ENCODE peak calls at places on chromosome 20, in four cellular contexts. I is K562, R is IMR-90, Y is GM12878. Z is an unnamed sample.

GRCh38 chr20:36784900-36785299 is 11.3 kb upstream of the DSN1 start:
- DNase-seq in I (no peak), R (peak; percentile 39), Y (no peak), Z (no peak)

GRCh38 chr20:5524886-5525285 is 208.1 kb upstream of the PROKR2 start:
- DNase-seq in I (no peak), R (no peak), Y (no peak), Z (no peak)

GRCh38 chr20:50218987-50219435 is 28.4 kb downstream of the CEBPB start:
- DNase-seq in I (no peak), R (no peak), Y (no peak), Z (no peak)

GRCh38 chr20:49750611-49751396 is 37.1 kb upstream of the B4GALT5 start:
- DNase-seq in I (no peak), R (no peak), Y (peak; percentile 86), Z (no peak)

GRCh38 chr20:3753098-3753497 is 14.5 kb downstream of the ADISSP start:
- DNase-seq in I (peak; percentile 50), R (peak; percentile 73), Y (no peak), Z (peak; percentile 66)

GRCh38 chr20:56587307-56588108 is 41.6 kb upstream of the TFAP2C start:
- DNase-seq in I (no peak), R (no peak), Y (no peak), Z (no peak)

GRCh38 chr20:12203981-12204380 is 286.3 kb downstream of the BTBD3 start:
- DNase-seq in I (no peak), R (no peak), Y (no peak), Z (no peak)

GRCh38 chr20:25286917-25287316 is 39.0 kb downstream of the PYGB start:
- DNase-seq in I (no peak), R (no peak), Y (no peak), Z (no peak)

GRCh38 chr20:24111858-24112257 is 123.3 kb upstream of the GGTLC1 start:
- DNase-seq in I (no peak), R (no peak), Y (no peak), Z (no peak)

GRCh38 chr20:39312107-39312506 is 350.0 kb downstream of the DHX35 start:
- DNase-seq in I (no peak), R (no peak), Y (no peak), Z (no peak)

GRCh38 chr20:46122071-46122470 is 4.0 kb downstream of the CD40 start:
- DNase-seq in I (no peak), R (peak; percentile 59), Y (no peak), Z (peak; percentile 83)

GRCh38 chr20:57849868-57850215 is 140.0 kb upstream of the PMEPA1 start:
- DNase-seq in I (no peak), R (no peak), Y (no peak), Z (no peak)

GRCh38 chr20:47784599-47785320 is 521 bp downstream of the SULF2 start:
- DNase-seq in I (no peak), R (peak; percentile 4), Y (no peak), Z (peak; percentile 47)

GRCh38 chr20:18916886-18917785 is 103.6 kb downstream of the SCP2D1 start:
- DNase-seq in I (no peak), R (no peak), Y (no peak), Z (no peak)

GRCh38 chr20:35710884-35711587 is 11.8 kb downstream of the ROMO1 start:
- DNase-seq in I (no peak), R (no peak), Y (no peak), Z (no peak)

GRCh38 chr20:25600632-25601031 is 15.3 kb upstream of the NINL start:
- DNase-seq in I (no peak), R (no peak), Y (no peak), Z (no peak)

GRCh38 chr20:25052255-25053206 is 5.4 kb downstream of the ACSS1 start:
- DNase-seq in I (no peak), R (no peak), Y (no peak), Z (no peak)

GRCh38 chr20:667351-668034 is 8.1 kb downstream of the SCRT2 start:
- DNase-seq in I (peak; percentile 47), R (peak; percentile 34), Y (no peak), Z (peak; percentile 46)

GRCh38 chr20:58553841-58554240 is 38.6 kb upstream of the APCDD1L start:
- DNase-seq in I (no peak), R (peak; percentile 70), Y (no peak), Z (no peak)

DNA sequence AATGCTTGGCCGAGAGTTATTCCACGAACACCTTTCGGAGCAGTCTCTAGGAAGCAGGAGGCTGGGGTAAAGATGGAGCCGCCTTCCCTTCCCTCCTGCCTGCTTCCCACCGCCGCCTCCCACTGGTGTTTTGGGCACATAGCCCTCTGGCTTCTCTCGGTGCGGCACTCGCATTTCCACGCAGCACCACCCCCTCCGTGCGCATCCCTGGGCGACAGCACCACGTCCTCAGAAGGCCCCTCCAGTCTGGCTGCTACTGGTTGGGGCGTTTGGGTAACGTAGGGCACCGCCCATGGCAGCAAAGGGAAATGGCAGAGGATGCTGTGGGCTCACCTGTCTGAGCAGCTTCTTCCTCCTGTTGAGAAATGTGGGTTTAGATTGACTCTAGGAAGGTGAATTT is 2.4 kb downstream of the COL20A1 start:
- DNase-seq in I (no peak), R (no peak), Y (no peak), Z (no peak)
- TF ChIP-seq CTCF in I (no peak), R (no peak), Y (no peak), Z (no peak)

GRCh38 chr20:37922016-37922415 is 19.1 kb downstream of the VSTM2L start:
- DNase-seq in I (no peak), R (no peak), Y (peak; percentile 85), Z (no peak)
- TF ChIP-seq FOS in I (no peak), R (no peak), Y (no peak), Z (no peak)

GRCh38 chr20:22305391-22305790 is 279.0 kb downstream of the FOXA2 start:
- DNase-seq in I (no peak), R (no peak), Y (no peak), Z (no peak)

GRCh38 chr20:22308934-22309333 is 275.4 kb downstream of the FOXA2 start:
- DNase-seq in I (no peak), R (no peak), Y (no peak), Z (no peak)

GRCh38 chr20:22302039-22302438 is 282.3 kb downstream of the FOXA2 start:
- DNase-seq in I (no peak), R (no peak), Y (no peak), Z (no peak)

DNA sequence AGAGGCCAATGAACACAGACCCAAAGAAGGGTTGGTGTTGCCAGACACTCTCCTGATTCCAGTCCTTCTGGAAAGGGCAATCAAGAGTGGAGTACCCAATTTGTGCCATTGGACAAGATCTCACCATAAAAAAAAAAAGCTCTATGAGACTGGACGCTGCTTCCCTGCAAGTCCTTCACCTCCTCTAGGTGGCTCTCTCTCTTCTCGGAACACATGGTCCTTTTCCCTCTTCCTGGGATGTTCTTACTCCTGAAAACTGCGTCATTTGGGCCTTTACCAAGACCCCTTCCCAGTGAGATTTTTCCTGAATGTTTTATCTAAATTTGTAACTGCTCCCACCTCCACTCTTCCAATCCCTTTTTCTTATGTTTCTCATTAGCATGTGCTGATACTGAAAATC is 280.8 kb downstream of the FOXA2 start:
- DNase-seq in I (peak; percentile 14), R (no peak), Y (no peak), Z (no peak)
- TF ChIP-seq CTCF in I (peak; percentile 46), R (no peak), Y (no peak), Z (no peak)

GRCh38 chr20:32232487-32232886 is 24.8 kb downstream of the POFUT1 start:
- DNase-seq in I (no peak), R (no peak), Y (no peak), Z (no peak)

GRCh38 chr20:32234135-32234808 is 26.6 kb downstream of the POFUT1 start:
- DNase-seq in I (no peak), R (no peak), Y (no peak), Z (no peak)

GRCh38 chr20:32230707-32231106 is 23.0 kb downstream of the POFUT1 start:
- DNase-seq in I (no peak), R (no peak), Y (no peak), Z (no peak)

GRCh38 chr20:32231245-32231644 is 23.6 kb downstream of the POFUT1 start:
- DNase-seq in I (no peak), R (peak; percentile 10), Y (no peak), Z (no peak)

GRCh38 chr20:32231847-32232246 is 24.2 kb downstream of the POFUT1 start:
- DNase-seq in I (no peak), R (peak; percentile 61), Y (no peak), Z (peak; percentile 24)
- TF ChIP-seq FOS in I (no peak), R (no peak), Y (no peak), Z (no peak)